ENCODE peak calls at places on chromosome 17, in five cellular contexts. H, E, A, Q and Y are unnamed samples.

GRCh38 chr17:35743911-35744328 is 9.1 kb downstream of the GAS2L2 start:
- DNase-seq in H (no peak), E (peak), A (peak), Q (no peak), Y (no peak)

GRCh38 chr17:59093702-59094231 is 12.9 kb downstream of the TRIM37 start:
- DNase-seq in H (no peak), E (no peak), A (peak), Q (no peak), Y (peak)

GRCh38 chr17:42097691-42098661 is at the start of gene ZNF385C:
- DNase-seq in H (no peak), E (peak), A (no peak), Q (peak), Y (no peak)

GRCh38 chr17:73750975-73751374 is 106.7 kb upstream of the SDK2 start:
- DNase-seq in H (no peak), E (peak), A (no peak), Q (peak), Y (peak)

GRCh38 chr17:40062347-40063033 is at the start of gene THRA:
- DNase-seq in H (no peak), E (peak), A (peak), Q (peak), Y (peak)

GRCh38 chr17:17062866-17063265 is 20.6 kb downstream of the MPRIP start:
- DNase-seq in H (no peak), E (no peak), A (peak), Q (no peak), Y (no peak)

GRCh38 chr17:67753026-67753425 is 35.3 kb downstream of the NOL11 start:
- DNase-seq in H (no peak), E (no peak), A (no peak), Q (no peak), Y (no peak)

GRCh38 chr17:13346996-13347762 is 254.6 kb downstream of the HS3ST3A1 start:
- DNase-seq in H (no peak), E (no peak), A (no peak), Q (no peak), Y (no peak)

GRCh38 chr17:42325026-42325425 is 36.7 kb downstream of the STAT5A start:
- DNase-seq in H (no peak), E (no peak), A (peak), Q (no peak), Y (no peak)

GRCh38 chr17:81448442-81448841 is 53.2 kb downstream of the BAHCC1 start:
- DNase-seq in H (no peak), E (no peak), A (no peak), Q (no peak), Y (no peak)

GRCh38 chr17:81447331-81447933 is 52.2 kb downstream of the BAHCC1 start:
- DNase-seq in H (no peak), E (no peak), A (no peak), Q (no peak), Y (no peak)

GRCh38 chr17:81451823-81452222 is 56.6 kb downstream of the BAHCC1 start:
- DNase-seq in H (no peak), E (no peak), A (no peak), Q (no peak), Y (no peak)

GRCh38 chr17:81445642-81446500 is 50.6 kb downstream of the BAHCC1 start:
- DNase-seq in H (no peak), E (no peak), A (no peak), Q (no peak), Y (no peak)

DNA sequence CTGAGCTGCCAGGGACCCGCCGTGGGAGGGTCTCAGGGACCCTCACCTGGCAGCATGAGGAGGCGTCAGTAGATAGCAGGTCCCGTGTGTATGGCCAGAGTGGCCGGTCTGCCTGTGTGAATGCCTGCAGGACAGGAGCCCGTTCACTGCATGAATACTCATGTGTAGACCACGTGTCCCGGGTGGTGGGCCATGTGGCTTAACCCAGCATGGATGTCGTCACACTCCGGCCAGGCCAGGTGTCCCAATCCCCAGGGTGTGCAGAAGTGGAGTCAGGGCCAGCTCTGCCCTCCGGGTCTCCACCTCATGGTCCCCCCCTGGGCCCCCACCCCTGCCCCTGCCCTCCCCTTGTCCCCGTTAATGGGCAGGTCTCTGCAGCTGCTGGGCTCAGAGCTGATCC is 53.7 kb downstream of the BAHCC1 start:
- DNase-seq in H (no peak), E (no peak), A (no peak), Q (no peak), Y (no peak)
- TF ChIP-seq POLR2AphosphoS5 in H (no peak), E (no peak), A (no peak), Q (no peak), Y (no peak)

GRCh38 chr17:49716952-49717351 is 9.2 kb upstream of the SLC35B1 start:
- DNase-seq in H (no peak), E (no peak), A (no peak), Q (no peak), Y (no peak)
- H3K4me3 ChIP-seq in H (no peak), E (no peak), A (no peak), Q (no peak), Y (no peak)

DNA sequence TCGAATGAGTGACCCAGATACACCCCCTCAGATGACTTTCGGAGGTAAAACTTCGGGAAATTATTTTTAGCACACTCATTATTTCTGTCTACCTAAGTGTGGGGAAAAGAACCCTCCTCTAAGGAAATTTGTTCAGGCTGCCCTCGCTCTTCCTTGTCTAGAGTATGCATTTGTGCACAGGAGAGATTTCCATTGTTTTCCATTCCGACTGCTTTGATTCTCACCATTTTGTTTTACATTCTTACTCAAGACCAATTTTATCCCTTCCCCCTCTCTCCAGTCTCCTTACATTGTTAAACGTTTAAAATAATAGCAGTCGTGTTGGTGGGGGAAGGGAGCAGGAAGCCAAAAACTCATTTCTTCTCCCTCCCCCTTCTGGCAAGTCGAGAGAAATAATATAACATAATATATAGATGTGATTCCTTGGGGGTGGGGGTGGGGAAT is 1.5 kb upstream of the CHD3 start:
- DNase-seq in H (no peak), E (no peak), A (no peak), Q (no peak), Y (no peak)
- TF ChIP-seq EP300 in H (no peak), E (no peak), A (no peak), Q (no peak), Y (no peak)

GRCh38 chr17:65057520-65058075 is 1.1 kb upstream of the GNA13 start:
- DNase-seq in H (no peak), E (no peak), A (peak), Q (peak), Y (no peak)
- TF ChIP-seq POLR2AphosphoS5 in H (no peak), E (no peak), A (no peak), Q (peak), Y (no peak)